ENCODE peak calls at places on chromosomes 6 and 20, in ten cellular contexts. R, H, F, S, W, B, G, I, Y and V are unnamed samples.

GRCh38 chr6:163777379-163777686 is 362.8 kb downstream of the QKI start:
- DNase-seq in Y (no peak), R (no peak), S (no peak), B (no peak), G (no peak), I (no peak), F (no peak), W (no peak), H (no peak), V (no peak)

GRCh38 chr6:108368431-108369030 is 73.7 kb downstream of the AFG1L start:
- DNase-seq in S (no peak), H (no peak), I (no peak), G (no peak), F (peak), W (no peak), R (no peak), B (no peak), Y (no peak), V (no peak)

GRCh38 chr20:62088258-62089127 is 22.8 kb upstream of the TAF4 start:
- DNase-seq in W (no peak), S (no peak), F (no peak), I (no peak), G (no peak), R (peak), Y (no peak), H (no peak), B (no peak), V (peak)

GRCh38 chr6:135346747-135347146 is 150.8 kb downstream of the AHI1 start:
- DNase-seq in W (no peak), S (no peak), I (no peak), F (peak), R (no peak), G (no peak), B (no peak), H (no peak), Y (no peak), V (no peak)

GRCh38 chr6:161630674-161631073 is 356.8 kb upstream of the AGPAT4 start:
- DNase-seq in W (no peak), G (no peak), R (no peak), Y (no peak), S (no peak), H (no peak), B (no peak), I (no peak), F (no peak), V (peak)

GRCh38 chr6:116410945-116411623 is 40.3 kb downstream of the DSE start:
- DNase-seq in W (no peak), I (peak), G (no peak), Y (peak), F (no peak), H (no peak), S (no peak), B (no peak), R (peak), V (no peak)

GRCh38 chr6:107493158-107494057 is 3.5 kb downstream of the SOBP start:
- DNase-seq in S (no peak), W (no peak), F (no peak), Y (no peak), B (no peak), H (no peak), I (peak), R (peak), G (no peak), V (no peak)

GRCh38 chr20:35200255-35200654 is 26.2 kb upstream of the MMP24 start:
- DNase-seq in B (no peak), R (peak), W (no peak), H (no peak), S (no peak), F (no peak), Y (no peak), I (no peak), G (no peak), V (peak)

GRCh38 chr6:152720964-152721363 is 23.3 kb downstream of the MYCT1 start:
- DNase-seq in R (no peak), W (no peak), G (no peak), Y (no peak), S (no peak), B (no peak), I (no peak), F (peak), H (no peak), V (no peak)

GRCh38 chr6:48973486-48973885 is 489.6 kb downstream of the MMUT start:
- DNase-seq in W (no peak), S (no peak), I (no peak), G (no peak), H (no peak), B (no peak), F (no peak), Y (no peak), R (peak), V (no peak)

GRCh38 chr20:63626424-63627128 is at the start of gene GMEB2:
- DNase-seq in F (peak), Y (peak), S (peak), W (peak), I (peak), H (peak), R (peak), G (peak), B (peak), V (peak)

GRCh38 chr20:52806918-52807317 is 165.2 kb upstream of the TSHZ2 start:
- DNase-seq in F (no peak), I (no peak), S (no peak), G (no peak), W (no peak), Y (no peak), H (no peak), R (no peak), B (no peak), V (no peak)

GRCh38 chr6:136315594-136315993 is 25.9 kb upstream of the BCLAF1 start:
- DNase-seq in H (no peak), B (no peak), S (no peak), W (no peak), I (no peak), R (no peak), F (no peak), Y (no peak), G (no peak), V (no peak)

GRCh38 chr6:152004896-152005295 is 197.4 kb downstream of the ESR1 start:
- DNase-seq in W (no peak), F (no peak), I (no peak), S (no peak), R (no peak), G (no peak), Y (no peak), B (no peak), H (no peak), V (no peak)

GRCh38 chr6:103677290-103677689 is 1182.4 kb downstream of the HACE1 start:
- DNase-seq in G (no peak), Y (no peak), I (no peak), F (no peak), B (no peak), R (no peak), H (no peak), W (no peak), S (no peak), V (no peak)

GRCh38 chr20:63457737-63458136 is 14.7 kb downstream of the KCNQ2 start:
- DNase-seq in I (peak), H (no peak), S (no peak), R (peak), W (peak), F (no peak), B (no peak), G (no peak), Y (peak), V (no peak)

GRCh38 chr20:3970016-3970415 is 45.3 kb downstream of the RNF24 start:
- DNase-seq in F (no peak), B (peak), Y (no peak), I (no peak), G (no peak), H (no peak), S (no peak), R (no peak), W (no peak), V (no peak)

GRCh38 chr20:5557123-5557522 is 193.1 kb upstream of the SHLD1 start:
- DNase-seq in I (peak), Y (peak), H (no peak), W (peak), R (peak), B (peak), G (peak), S (peak), F (peak), V (no peak)

GRCh38 chr20:25394996-25395395 is 4.4 kb upstream of the ABHD12 start:
- DNase-seq in I (no peak), S (no peak), B (no peak), H (no peak), W (no peak), G (no peak), R (no peak), Y (no peak), F (no peak), V (no peak)

GRCh38 chr20:18465536-18466200 is 1.2 kb downstream of the DZANK1 start:
- DNase-seq in R (no peak), Y (no peak), S (no peak), I (no peak), B (no peak), H (no peak), W (no peak), F (no peak), G (no peak), V (no peak)

GRCh38 chr20:58192567-58192966 is 35.9 kb downstream of the ANKRD60 start:
- DNase-seq in H (no peak), W (no peak), F (peak), G (peak), B (peak), Y (no peak), R (no peak), S (peak), I (no peak), V (no peak)

GRCh38 chr6:7148100-7148822 is 40.5 kb downstream of the RREB1 start:
- DNase-seq in W (no peak), H (no peak), F (no peak), S (no peak), Y (no peak), G (no peak), R (peak), B (no peak), I (no peak), V (no peak)

GRCh38 chr6:47700051-47700450 is 1.7 kb downstream of the ADGRF4 start:
- DNase-seq in F (no peak), B (no peak), Y (no peak), I (no peak), W (no peak), H (no peak), G (no peak), S (no peak), R (peak), V (no peak)

GRCh38 chr6:164379786-164380185 is 929.6 kb downstream of the C6orf118 start:
- DNase-seq in H (no peak), S (no peak), G (no peak), F (no peak), Y (no peak), R (no peak), B (no peak), I (no peak), W (no peak), V (no peak)

GRCh38 chr20:19644085-19644484 is 114.0 kb upstream of the RIN2 start:
- DNase-seq in R (no peak), G (no peak), Y (no peak), S (no peak), W (no peak), I (no peak), F (no peak), H (no peak), B (no peak), V (no peak)

GRCh38 chr6:161459008-161459407 is 185.1 kb upstream of the AGPAT4 start:
- DNase-seq in S (no peak), G (no peak), F (no peak), B (no peak), R (no peak), W (no peak), H (no peak), Y (no peak), I (no peak), V (no peak)

GRCh38 chr20:15986690-15987089 is 586.6 kb downstream of the KIF16B start:
- DNase-seq in S (no peak), Y (no peak), I (no peak), W (no peak), B (no peak), G (no peak), R (no peak), H (no peak), F (no peak), V (no peak)

GRCh38 chr6:39567091-39567490 is 158.1 kb downstream of the KIF6 start:
- DNase-seq in I (no peak), W (no peak), H (no peak), B (no peak), S (no peak), Y (no peak), F (no peak), R (no peak), G (no peak), V (no peak)

GRCh38 chr6:136225496-136225895 is 24.6 kb downstream of the MTFR2 start:
- DNase-seq in Y (no peak), B (no peak), S (no peak), H (no peak), G (no peak), R (no peak), I (no peak), W (no peak), F (no peak), V (no peak)

GRCh38 chr20:32580970-32581838 is 3.9 kb downstream of the NOL4L start:
- DNase-seq in S (peak), Y (no peak), I (no peak), G (no peak), R (no peak), F (peak), H (no peak), B (no peak), W (no peak), V (no peak)

GRCh38 chr20:44154521-44155001 is 32.4 kb downstream of the JPH2 start:
- DNase-seq in W (no peak), B (no peak), S (no peak), R (no peak), H (peak), G (no peak), F (no peak), I (no peak), Y (peak), V (peak)

GRCh38 chr20:62277253-62277652 is 25.5 kb upstream of the ADRM1 start:
- DNase-seq in S (no peak), R (no peak), G (no peak), F (no peak), H (no peak), Y (no peak), B (no peak), W (no peak), I (no peak), V (no peak)

GRCh38 chr6:29751480-29751879 is 28.2 kb downstream of the HLA-F start:
- DNase-seq in I (no peak), W (no peak), R (no peak), S (no peak), B (no peak), Y (no peak), G (no peak), H (no peak), F (no peak), V (no peak)
- H3K27ac ChIP-seq in I (no peak), W (peak), R (no peak), S (no peak), B (no peak), Y (no peak), G (no peak), H (peak), F (no peak), V (no peak)

GRCh38 chr6:132893772-132894490 is 79.6 kb downstream of the RPS12 start:
- DNase-seq in I (no peak), W (no peak), B (no peak), R (no peak), F (no peak), G (no peak), S (no peak), Y (no peak), H (no peak), V (no peak)

GRCh38 chr6:132892929-132893771 is 78.8 kb downstream of the RPS12 start:
- DNase-seq in F (no peak), G (no peak), W (no peak), R (no peak), Y (no peak), I (no peak), H (no peak), S (no peak), B (no peak), V (no peak)

GRCh38 chr6:132900849-132901248 is 86.5 kb downstream of the RPS12 start:
- DNase-seq in G (no peak), I (no peak), S (no peak), H (no peak), R (no peak), W (no peak), Y (no peak), F (no peak), B (no peak), V (no peak)

GRCh38 chr6:132902866-132903265 is 88.5 kb downstream of the RPS12 start:
- DNase-seq in F (no peak), S (no peak), W (no peak), G (no peak), Y (no peak), H (no peak), B (no peak), I (no peak), R (no peak), V (no peak)

GRCh38 chr6:132898376-132898775 is 84.0 kb downstream of the RPS12 start:
- DNase-seq in I (no peak), W (no peak), R (no peak), F (no peak), H (no peak), S (no peak), G (no peak), Y (no peak), B (no peak), V (no peak)
- H3K27ac ChIP-seq in I (no peak), W (no peak), R (no peak), F (no peak), H (no peak), S (no peak), G (no peak), Y (no peak), B (no peak), V (no peak)

GRCh38 chr6:138162104-138162946 is 586 bp downstream of the ARFGEF3 start:
- DNase-seq in F (no peak), B (peak), S (no peak), Y (peak), I (peak), W (peak), R (peak), H (no peak), G (no peak), V (no peak)
- H3K27ac ChIP-seq in F (no peak), B (no peak), S (no peak), Y (no peak), I (no peak), W (peak), R (no peak), H (peak), G (no peak), V (no peak)

DNA sequence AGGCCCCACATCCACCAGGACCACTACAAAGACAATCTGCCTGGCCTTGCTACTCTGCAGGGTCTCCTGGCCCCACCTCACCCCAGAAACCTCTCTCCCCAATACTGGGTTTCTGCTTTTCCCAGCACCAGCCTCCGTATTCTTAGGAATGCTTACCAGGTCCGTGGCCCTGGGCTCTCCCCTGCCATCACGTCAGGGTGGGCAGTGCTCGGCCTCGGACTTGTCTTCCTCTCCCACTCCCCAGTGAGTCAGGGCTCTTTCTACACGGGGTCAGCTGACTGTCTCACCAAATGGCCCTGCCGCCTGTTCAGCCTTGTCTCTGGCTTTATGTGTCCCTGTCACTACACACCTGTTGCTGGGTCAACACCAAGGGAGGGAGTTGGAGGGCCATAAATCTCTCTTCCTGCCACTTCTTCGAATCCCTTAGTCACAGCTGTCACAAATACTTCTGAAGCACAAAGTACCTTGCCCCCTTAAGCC is 3.2 kb downstream of the NNAT start:
- DNase-seq in W (no peak), H (peak), R (no peak), F (no peak), S (no peak), G (no peak), I (no peak), Y (no peak), B (no peak), V (no peak)
- H3K27ac ChIP-seq in W (no peak), H (peak), R (no peak), F (no peak), S (no peak), G (no peak), I (no peak), Y (no peak), B (no peak), V (no peak)

GRCh38 chr20:59748555-59749292 is 144.4 kb downstream of the PHACTR3 start:
- DNase-seq in B (no peak), W (no peak), Y (no peak), S (no peak), I (no peak), F (no peak), G (no peak), H (peak), R (peak), V (no peak)
- H3K27ac ChIP-seq in B (no peak), W (no peak), Y (no peak), S (no peak), I (no peak), F (no peak), G (no peak), H (peak), R (peak), V (no peak)

GRCh38 chr6:64683682-64684081 is 1023.3 kb downstream of the EYS start:
- DNase-seq in Y (peak), I (no peak), S (no peak), G (no peak), H (no peak), R (peak), B (peak), W (no peak), F (no peak), V (no peak)

GRCh38 chr6:64681416-64682160 is 1025.4 kb downstream of the EYS start:
- DNase-seq in I (no peak), H (no peak), Y (no peak), F (no peak), R (no peak), S (no peak), G (no peak), W (no peak), B (no peak), V (no peak)

GRCh38 chr6:64685401-64685800 is 1021.6 kb downstream of the EYS start:
- DNase-seq in S (no peak), H (no peak), Y (no peak), I (no peak), B (peak), G (no peak), F (no peak), R (no peak), W (no peak), V (no peak)

GRCh38 chr6:64679411-64679810 is 1027.6 kb downstream of the EYS start:
- DNase-seq in Y (no peak), B (no peak), F (no peak), G (no peak), H (no peak), W (no peak), S (no peak), I (no peak), R (no peak), V (no peak)

GRCh38 chr6:64680446-64680845 is 1026.6 kb downstream of the EYS start:
- DNase-seq in B (no peak), G (no peak), Y (no peak), F (no peak), R (peak), H (no peak), I (no peak), W (no peak), S (no peak), V (no peak)
- H3K27ac ChIP-seq in B (no peak), G (no peak), Y (no peak), F (no peak), R (no peak), H (no peak), I (no peak), W (no peak), S (no peak), V (no peak)

GRCh38 chr6:1865585-1865984 is 255.9 kb downstream of the FOXC1 start:
- DNase-seq in F (no peak), G (no peak), S (no peak), W (no peak), I (no peak), H (no peak), Y (no peak), R (no peak), B (no peak), V (no peak)
- H3K27ac ChIP-seq in F (no peak), G (no peak), S (no peak), W (no peak), I (no peak), H (no peak), Y (no peak), R (no peak), B (no peak), V (no peak)